ENCODE peak calls at places on chromosomes 7 and 10, in four cellular contexts. W is K562, I is GM12878, X is HepG2. M is an unnamed sample.
A peak's percentile ranks its signal among the peaks of the same experiment; 100 is the strongest.

GRCh38 chr10:52436664-52437063 is 122.6 kb downstream of the DKK1 start:
- DNase-seq in W (no peak), I (no peak), X (no peak), M (no peak)

GRCh38 chr10:60820093-60820769 is 42.0 kb downstream of the CDK1 start:
- DNase-seq in W (no peak), I (peak; percentile 24), X (no peak), M (no peak)

GRCh38 chr7:102125127-102125561 is 161.5 kb upstream of the SH2B2 start:
- DNase-seq in W (no peak), I (peak; percentile 51), X (no peak), M (no peak)

GRCh38 chr7:1397491-1398327 is 61.6 kb downstream of the MICALL2 start:
- DNase-seq in W (no peak), I (no peak), X (no peak), M (no peak)

GRCh38 chr10:115045516-115045915 is 47.6 kb upstream of the ATRNL1 start:
- DNase-seq in W (no peak), I (no peak), X (no peak), M (no peak)

GRCh38 chr7:149716007-149716931 is 57.1 kb downstream of the ZNF467 start:
- DNase-seq in W (no peak), I (no peak), X (no peak), M (no peak)

GRCh38 chr10:129525408-129525807 is 58.4 kb downstream of the MGMT start:
- DNase-seq in W (no peak), I (no peak), X (no peak), M (no peak)

GRCh38 chr7:135232720-135233119 is 918 bp upstream of the STRA8 start:
- DNase-seq in W (peak; percentile 80), I (no peak), X (no peak), M (peak; percentile 79)

GRCh38 chr7:74449809-74450397 is 3.8 kb upstream of the GTF2IRD1 start:
- DNase-seq in W (peak; percentile 84), I (peak; percentile 20), X (peak; percentile 61), M (peak; percentile 81)

GRCh38 chr7:108973075-108973474 is 403.4 kb downstream of the DNAJB9 start:
- DNase-seq in W (no peak), I (no peak), X (no peak), M (peak; percentile 4)

GRCh38 chr10:88065384-88066049 is 202.1 kb downstream of the PTEN start:
- DNase-seq in W (no peak), I (no peak), X (no peak), M (no peak)

GRCh38 chr7:25720427-25720826 is 431.6 kb upstream of the NFE2L3 start:
- DNase-seq in W (no peak), I (no peak), X (no peak), M (peak; percentile 47)

GRCh38 chr10:91349381-91349780 is 60.8 kb upstream of the HECTD2 start:
- DNase-seq in W (no peak), I (no peak), X (no peak), M (no peak)

GRCh38 chr7:97179454-97180104 is 62.1 kb downstream of the SDHAF3 start:
- DNase-seq in W (peak; percentile 78), I (peak; percentile 8), X (peak; percentile 70), M (peak; percentile 59)

GRCh38 chr7:138184191-138184590 is 107.9 kb downstream of the AKR1D1 start:
- DNase-seq in W (no peak), I (no peak), X (no peak), M (no peak)

GRCh38 chr7:84176716-84177115 is 17.9 kb downstream of the SEMA3A start:
- DNase-seq in W (no peak), I (no peak), X (no peak), M (no peak)

GRCh38 chr7:135653285-135654080 is 8.8 kb upstream of the STMP1 start:
- DNase-seq in W (peak; percentile 48), I (no peak), X (no peak), M (no peak)

GRCh38 chr7:121041516-121042148 is 53.1 kb downstream of the CPED1 start:
- DNase-seq in W (peak; percentile 73), I (no peak), X (no peak), M (no peak)

GRCh38 chr10:1109795-1110673 is 53.8 kb downstream of the WDR37 start:
- DNase-seq in W (peak; percentile 70), I (peak; percentile 53), X (peak; percentile 73), M (peak; percentile 69)

GRCh38 chr10:61548371-61548770 is 95.2 kb upstream of the TMEM26 start:
- DNase-seq in W (no peak), I (no peak), X (no peak), M (no peak)

GRCh38 chr10:85408388-85408787 is 958.2 kb downstream of the GRID1 start:
- DNase-seq in W (no peak), I (no peak), X (no peak), M (no peak)

GRCh38 chr7:133771778-133772421 is 355.2 kb upstream of the LRGUK start:
- DNase-seq in W (no peak), I (no peak), X (no peak), M (no peak)

GRCh38 chr7:20440472-20441105 is 109.9 kb downstream of the ITGB8 start:
- DNase-seq in W (peak; percentile 47), I (no peak), X (peak; percentile 4), M (peak; percentile 19)

GRCh38 chr10:128211953-128212727 is 85.9 kb upstream of the MKI67 start:
- DNase-seq in W (peak; percentile 89), I (peak; percentile 15), X (peak; percentile 48), M (peak; percentile 96)

GRCh38 chr7:138875794-138876193 is 77.8 kb upstream of the ATP6V0A4 start:
- DNase-seq in W (no peak), I (no peak), X (no peak), M (no peak)

GRCh38 chr7:40223451-40224112 is 88.8 kb downstream of the SUGCT start:
- DNase-seq in W (no peak), I (no peak), X (no peak), M (no peak)

GRCh38 chr7:33757563-33758165 is 147.7 kb upstream of the BMPER start:
- DNase-seq in W (peak; percentile 22), I (no peak), X (peak; percentile 16), M (no peak)

GRCh38 chr10:99560277-99561126 is 27.8 kb downstream of the NKX2-3 start:
- DNase-seq in W (peak; percentile 51), I (no peak), X (peak; percentile 55), M (peak; percentile 84)

GRCh38 chr7:12570529-12571461 is at the start of gene SCIN:
- DNase-seq in W (no peak), I (no peak), X (no peak), M (peak; percentile 9)

GRCh38 chr7:7895004-7895650 is 73.5 kb upstream of the GLCCI1 start:
- DNase-seq in W (no peak), I (no peak), X (no peak), M (no peak)

DNA sequence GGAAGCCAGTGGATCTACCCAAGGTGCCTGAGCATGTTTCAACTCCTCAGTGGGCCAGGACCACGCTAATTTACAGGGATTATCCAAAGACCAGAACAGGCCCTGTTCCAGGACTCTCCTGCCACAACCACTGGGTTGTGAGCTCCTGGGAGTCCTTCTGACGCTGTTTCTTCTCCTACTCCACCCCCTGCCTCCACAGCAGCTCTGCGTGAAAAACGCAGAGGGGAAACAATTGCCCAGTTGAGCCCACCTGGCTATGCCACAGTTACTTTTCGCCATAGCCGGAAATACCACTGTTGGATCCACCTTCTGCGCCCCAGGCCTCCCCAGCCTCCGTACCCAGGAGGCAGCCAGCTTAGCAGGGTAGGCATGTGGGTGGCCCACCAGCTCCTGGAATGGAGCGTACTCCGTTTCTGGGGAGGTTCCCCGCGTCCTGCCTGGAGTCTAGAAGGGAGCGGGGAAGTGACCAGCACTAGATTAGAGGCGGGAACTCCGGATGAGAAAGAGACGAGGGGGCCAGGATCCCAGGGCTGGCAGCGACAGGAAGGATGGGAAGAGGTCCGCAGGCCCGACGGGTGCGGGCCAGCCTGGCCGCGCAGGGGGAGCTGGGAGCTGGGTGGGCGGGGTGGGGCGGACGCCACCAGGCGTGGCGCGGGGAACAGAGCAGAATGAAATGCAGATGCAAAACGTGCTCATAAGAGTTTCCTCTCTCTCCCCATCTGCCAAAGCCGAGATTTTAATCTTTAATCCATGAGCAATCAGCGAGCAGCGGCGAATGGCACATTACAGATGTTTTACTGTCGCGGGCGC is 32.1 kb upstream of the PAX2 start:
- DNase-seq in W (no peak), I (no peak), X (no peak), M (no peak)
- TF ChIP-seq SP1 in W (no peak), I (no peak), X (no peak), M (no peak)

GRCh38 chr7:82926477-82926876 is 236.2 kb downstream of the PCLO start:
- DNase-seq in W (no peak), I (no peak), X (no peak), M (no peak)

DNA sequence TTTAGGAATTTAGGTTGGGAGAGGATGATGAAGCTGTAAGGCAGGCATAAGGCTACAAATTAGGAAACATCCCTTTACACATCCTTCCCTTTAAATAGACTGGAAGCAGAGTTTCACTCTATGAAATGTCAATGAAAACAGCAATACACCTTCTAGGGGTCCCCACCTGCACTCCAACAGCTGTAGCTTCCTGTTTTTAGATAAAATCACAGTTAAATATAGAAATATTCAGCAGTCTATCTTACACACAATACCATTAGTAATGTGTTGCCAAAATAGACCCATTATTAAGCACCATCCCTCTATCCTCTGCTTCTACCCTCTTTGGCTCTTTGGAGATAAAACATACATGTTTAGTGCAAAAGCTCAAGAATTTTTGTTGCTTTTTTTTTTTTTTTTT is 237.4 kb downstream of the PCLO start:
- DNase-seq in W (no peak), I (no peak), X (no peak), M (no peak)
- TF ChIP-seq TARDBP in W (no peak), I (no peak), X (no peak), M (no peak)

GRCh38 chr10:70551491-70551890 is 51.0 kb downstream of the PRF1 start:
- DNase-seq in W (no peak), I (no peak), X (no peak), M (no peak)
- TF ChIP-seq SP1 in W (no peak), I (no peak), X (no peak), M (no peak)

GRCh38 chr10:14699482-14699881 is 75.2 kb downstream of the FAM107B start:
- DNase-seq in W (no peak), I (no peak), X (no peak), M (no peak)
- TF ChIP-seq TARDBP in W (no peak), I (no peak), X (no peak), M (no peak)

GRCh38 chr7:94974436-94974835 is 67.0 kb downstream of the PPP1R9A start:
- DNase-seq in W (no peak), I (no peak), X (no peak), M (no peak)

GRCh38 chr7:94972296-94972695 is 64.9 kb downstream of the PPP1R9A start:
- DNase-seq in W (no peak), I (no peak), X (peak; percentile 93), M (no peak)

GRCh38 chr7:94971051-94971867 is 63.9 kb downstream of the PPP1R9A start:
- DNase-seq in W (no peak), I (no peak), X (peak; percentile 72), M (no peak)

GRCh38 chr7:94973844-94974243 is 66.5 kb downstream of the PPP1R9A start:
- DNase-seq in W (no peak), I (no peak), X (no peak), M (no peak)

DNA sequence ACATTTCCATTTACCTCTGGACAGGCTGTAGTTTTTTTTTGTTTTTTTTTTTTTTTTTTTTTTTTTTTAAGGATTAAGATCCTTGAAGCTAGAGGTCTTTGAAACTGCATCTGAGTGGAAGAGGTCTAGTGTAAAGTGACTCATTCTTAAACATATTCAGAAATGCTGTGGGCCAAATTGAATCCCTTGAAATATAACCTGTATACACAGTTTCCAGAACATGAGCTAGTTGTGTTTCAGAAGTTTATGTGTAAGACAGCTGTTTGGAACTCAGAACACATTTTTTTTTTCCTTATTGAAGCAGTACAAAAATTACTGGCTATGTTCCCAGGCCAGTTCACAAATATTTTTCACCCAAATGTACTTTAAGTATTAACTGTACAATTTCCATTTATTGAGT is 67.9 kb downstream of the PPP1R9A start:
- DNase-seq in W (no peak), I (no peak), X (peak; percentile 11), M (no peak)
- TF ChIP-seq SP1 in W (no peak), I (no peak), X (no peak), M (no peak)

GRCh38 chr7:124032369-124033092 is at the start of gene TMEM229A:
- DNase-seq in W (no peak), I (no peak), X (no peak), M (peak; percentile 55)
- TF ChIP-seq TARDBP in W (no peak), I (no peak), X (no peak), M (no peak)